ENCODE peak calls at places on chromosomes 3 and 15, in ten cellular contexts. B is HT1080; Y is GM13977; A is ELR; T is globus pallidus; N is mucosa of gallbladder; W is hypothalamus; I is NCI-H774; C is activated CD4-positive, alpha-beta T cell treated with anti-CD3 and anti-CD28 coated beads, Interleukin-2, amount 50 U/mL, for 24 hours; Q is breast epithelium. V is an unnamed sample.

GRCh38 chr3:35777065-35777464 is 137.7 kb downstream of the ARPP21 start:
- DNase-seq in B (no peak), Y (no peak), A (no peak), T (no peak), N (no peak), W (no peak), I (no peak), C (no peak), Q (no peak), V (no peak)

GRCh38 chr15:40915106-40915661 is 14.0 kb upstream of the DLL4 start:
- DNase-seq in B (no peak), Y (no peak), A (no peak), T (no peak), N (no peak), W (no peak), I (no peak), C (no peak), Q (no peak), V (no peak)

GRCh38 chr3:172673210-172673679 is 37.6 kb downstream of the NCEH1 start:
- DNase-seq in B (peak), Y (peak), A (peak), T (no peak), N (peak), W (peak), I (peak), C (peak), Q (no peak), V (peak)

GRCh38 chr3:4994144-4994730 is 15.0 kb downstream of the BHLHE40 start:
- DNase-seq in B (peak), Y (no peak), A (peak), T (no peak), N (no peak), W (no peak), I (no peak), C (no peak), Q (no peak), V (no peak)

GRCh38 chr3:175386630-175387029 is 527.5 kb downstream of the NAALADL2 start:
- DNase-seq in B (peak), Y (no peak), A (peak), T (peak), N (no peak), W (no peak), I (no peak), C (no peak), Q (no peak), V (no peak)

GRCh38 chr15:40498891-40499290 is 28.1 kb downstream of the CHST14 start:
- DNase-seq in B (peak), Y (no peak), A (peak), T (no peak), N (no peak), W (no peak), I (no peak), C (no peak), Q (no peak), V (no peak)

GRCh38 chr3:9247361-9248231 is 1.9 kb downstream of the SRGAP3 start:
- DNase-seq in B (no peak), Y (no peak), A (no peak), T (peak), N (no peak), W (peak), I (no peak), C (no peak), Q (no peak), V (no peak)

GRCh38 chr3:48406443-48407431 is 23.1 kb downstream of the PLXNB1 start:
- DNase-seq in B (no peak), Y (peak), A (no peak), T (no peak), N (peak), W (no peak), I (no peak), C (no peak), Q (peak), V (no peak)

GRCh38 chr3:77411334-77411733 is 371.4 kb downstream of the ROBO2 start:
- DNase-seq in B (no peak), Y (no peak), A (no peak), T (no peak), N (no peak), W (no peak), I (no peak), C (no peak), Q (no peak), V (no peak)

GRCh38 chr15:67068724-67069400 is 3.5 kb downstream of the SMAD3 start:
- DNase-seq in B (no peak), Y (no peak), A (peak), T (no peak), N (no peak), W (no peak), I (no peak), C (no peak), Q (no peak), V (no peak)

GRCh38 chr3:57691411-57692133 is 1.3 kb downstream of the DENND6A start:
- DNase-seq in B (no peak), Y (no peak), A (peak), T (no peak), N (no peak), W (no peak), I (no peak), C (no peak), Q (no peak), V (peak)

GRCh38 chr3:151404316-151404715 is 19.8 kb upstream of the P2RY12 start:
- DNase-seq in B (peak), Y (peak), A (peak), T (no peak), N (no peak), W (no peak), I (no peak), C (no peak), Q (no peak), V (no peak)

GRCh38 chr3:81823882-81824395 is 62.5 kb upstream of the GBE1 start:
- DNase-seq in B (no peak), Y (no peak), A (no peak), T (peak), N (no peak), W (no peak), I (no peak), C (no peak), Q (no peak), V (peak)

GRCh38 chr15:39741258-39741657 is 41.4 kb downstream of the FSIP1 start:
- DNase-seq in B (no peak), Y (no peak), A (no peak), T (no peak), N (no peak), W (no peak), I (no peak), C (no peak), Q (no peak), V (no peak)

GRCh38 chr15:100438570-100438969 is 90.2 kb downstream of the CERS3 start:
- DNase-seq in B (peak), Y (no peak), A (peak), T (peak), N (peak), W (peak), I (peak), C (peak), Q (no peak), V (peak)

GRCh38 chr3:36124118-36124796 is 256.0 kb upstream of the STAC start:
- DNase-seq in B (peak), Y (no peak), A (peak), T (no peak), N (peak), W (no peak), I (no peak), C (no peak), Q (no peak), V (peak)

GRCh38 chr3:141305436-141305835 is 62.9 kb upstream of the ZBTB38 start:
- DNase-seq in B (peak), Y (no peak), A (peak), T (no peak), N (no peak), W (no peak), I (no peak), C (no peak), Q (no peak), V (no peak)

GRCh38 chr3:151923901-151924300 is 50.5 kb downstream of the SUCNR1 start:
- DNase-seq in B (peak), Y (no peak), A (peak), T (no peak), N (no peak), W (no peak), I (no peak), C (no peak), Q (no peak), V (no peak)

GRCh38 chr15:52408823-52409222 is 113.2 kb upstream of the MYO5C start:
- DNase-seq in B (peak), Y (peak), A (peak), T (no peak), N (no peak), W (no peak), I (no peak), C (no peak), Q (no peak), V (no peak)

GRCh38 chr15:60407406-60407805 is 9.6 kb upstream of the ANXA2 start:
- DNase-seq in B (peak), Y (no peak), A (peak), T (no peak), N (no peak), W (no peak), I (no peak), C (no peak), Q (no peak), V (no peak)

GRCh38 chr3:57952651-57953050 is 55.6 kb upstream of the FLNB start:
- DNase-seq in B (no peak), Y (no peak), A (no peak), T (no peak), N (no peak), W (no peak), I (no peak), C (no peak), Q (no peak), V (no peak)

GRCh38 chr15:69758810-69759410 is 306.3 kb downstream of the RPLP1 start:
- DNase-seq in B (peak), Y (peak), A (peak), T (peak), N (peak), W (peak), I (no peak), C (peak), Q (no peak), V (no peak)

GRCh38 chr3:25883492-25883891 is 93.6 kb downstream of the OXSM start:
- DNase-seq in B (no peak), Y (no peak), A (no peak), T (no peak), N (no peak), W (no peak), I (no peak), C (no peak), Q (no peak), V (no peak)

GRCh38 chr15:33076937-33077336 is 117.6 kb downstream of the FMN1 start:
- DNase-seq in B (no peak), Y (no peak), A (no peak), T (no peak), N (no peak), W (no peak), I (no peak), C (no peak), Q (no peak), V (no peak)

GRCh38 chr3:38829404-38829803 is 13.4 kb upstream of the SCN10A start:
- DNase-seq in B (peak), Y (no peak), A (peak), T (no peak), N (no peak), W (no peak), I (no peak), C (no peak), Q (no peak), V (no peak)

GRCh38 chr15:80234883-80235282 is 17.1 kb downstream of the CTXND1 start:
- DNase-seq in B (peak), Y (peak), A (peak), T (no peak), N (no peak), W (no peak), I (no peak), C (peak), Q (no peak), V (no peak)

GRCh38 chr15:29942144-29942543 is 119.9 kb upstream of the TJP1 start:
- DNase-seq in B (no peak), Y (no peak), A (peak), T (peak), N (no peak), W (peak), I (no peak), C (no peak), Q (no peak), V (no peak)

GRCh38 chr15:74983725-74984231 is 11.6 kb upstream of the SCAMP5 start:
- DNase-seq in B (peak), Y (peak), A (peak), T (no peak), N (no peak), W (no peak), I (no peak), C (peak), Q (no peak), V (no peak)

GRCh38 chr3:155064920-155065319 is 15.2 kb upstream of the MME start:
- DNase-seq in B (no peak), Y (no peak), A (no peak), T (no peak), N (no peak), W (no peak), I (no peak), C (no peak), Q (no peak), V (no peak)

GRCh38 chr3:186940965-186941364 is 10.6 kb downstream of the ST6GAL1 start:
- DNase-seq in B (no peak), Y (no peak), A (no peak), T (no peak), N (no peak), W (no peak), I (no peak), C (no peak), Q (no peak), V (no peak)

GRCh38 chr3:119647843-119648575 is 12.4 kb downstream of the POPDC2 start:
- DNase-seq in B (no peak), Y (no peak), A (no peak), T (no peak), N (no peak), W (no peak), I (no peak), C (no peak), Q (no peak), V (no peak)

GRCh38 chr3:192819001-192819569 is 91.7 kb upstream of the FGF12 start:
- DNase-seq in B (peak), Y (peak), A (peak), T (no peak), N (no peak), W (no peak), I (no peak), C (peak), Q (no peak), V (no peak)

GRCh38 chr3:30694148-30694547 is 87.7 kb downstream of the TGFBR2 start:
- DNase-seq in B (no peak), Y (no peak), A (no peak), T (no peak), N (no peak), W (no peak), I (no peak), C (no peak), Q (no peak), V (no peak)

GRCh38 chr3:143643905-143644304 is 204.4 kb downstream of the SLC9A9 start:
- DNase-seq in B (no peak), Y (no peak), A (no peak), T (no peak), N (no peak), W (no peak), I (no peak), C (no peak), Q (no peak), V (no peak)

GRCh38 chr3:16824085-16824696 is 60.6 kb upstream of the PLCL2 start:
- DNase-seq in B (no peak), Y (no peak), A (no peak), T (no peak), N (no peak), W (no peak), I (no peak), C (peak), Q (no peak), V (no peak)

GRCh38 chr3:161409858-161410257 is 38.5 kb upstream of the SPTSSB start:
- DNase-seq in B (peak), Y (no peak), A (no peak), T (no peak), N (no peak), W (no peak), I (no peak), C (no peak), Q (no peak), V (no peak)

GRCh38 chr15:94930441-94930840 is 699.1 kb downstream of the MCTP2 start:
- DNase-seq in B (no peak), Y (no peak), A (no peak), T (no peak), N (no peak), W (no peak), I (no peak), C (no peak), Q (no peak), V (no peak)

GRCh38 chr3:165463546-165463945 is 267.4 kb upstream of the SLITRK3 start:
- DNase-seq in B (no peak), Y (no peak), A (peak), T (no peak), N (no peak), W (no peak), I (no peak), C (no peak), Q (no peak), V (no peak)

GRCh38 chr3:52777127-52777958 is at the start of gene ITIH1:
- DNase-seq in B (no peak), Y (no peak), A (no peak), T (no peak), N (no peak), W (no peak), I (no peak), C (no peak), Q (no peak), V (no peak)

V was measured in SHP77.